ENCODE peak calls at places on chromosome 10, in four cellular contexts. S is GM12891, Z is K562, F is GM12878. V is an unnamed sample.

GRCh38 chr10:79310911-79311573 is 36.2 kb upstream of the PPIF start:
- DNase-seq in Z (peak; percentile 52), S (no peak), F (no peak), V (no peak)

GRCh38 chr10:6062101-6062771 is at the start of gene IL2RA:
- DNase-seq in Z (no peak), F (no peak), S (no peak), V (no peak)

GRCh38 chr10:47123889-47124288 is 176.1 kb upstream of the GDF10 start:
- DNase-seq in F (no peak), Z (no peak), S (no peak), V (no peak)

GRCh38 chr10:28494420-28494819 is 38.5 kb upstream of the WAC start:
- DNase-seq in Z (peak; percentile 62), S (no peak), F (no peak), V (no peak)

GRCh38 chr10:7471720-7472367 is 61.0 kb upstream of the SFMBT2 start:
- DNase-seq in S (peak; percentile 16), F (peak; percentile 98), Z (no peak), V (no peak)

GRCh38 chr10:130179640-130180039 is 43.4 kb downstream of the GLRX3 start:
- DNase-seq in S (no peak), F (no peak), Z (peak; percentile 21), V (peak; percentile 11)

GRCh38 chr10:110613341-110613995 is 30.7 kb upstream of the RBM20 start:
- DNase-seq in Z (no peak), S (no peak), F (peak; percentile 57), V (no peak)

GRCh38 chr10:89921422-89921821 is 220.0 kb downstream of the KIF20B start:
- DNase-seq in F (no peak), Z (no peak), S (no peak), V (no peak)

GRCh38 chr10:71040326-71040725 is 152.0 kb upstream of the PCBD1 start:
- DNase-seq in S (no peak), Z (no peak), F (no peak), V (no peak)

GRCh38 chr10:35643151-35643975 is 1.3 kb upstream of the FZD8 start:
- DNase-seq in F (no peak), Z (peak; percentile 55), S (peak; percentile 24), V (no peak)

GRCh38 chr10:110868981-110869380 is 2.7 kb upstream of the PDCD4 start:
- DNase-seq in Z (no peak), F (no peak), S (no peak), V (no peak)

GRCh38 chr10:61939575-61940301 is 38.2 kb downstream of the ARID5B start:
- DNase-seq in F (no peak), Z (no peak), S (no peak), V (no peak)

GRCh38 chr10:101142533-101143353 is 11.6 kb downstream of the TLX1 start:
- DNase-seq in Z (no peak), F (no peak), S (no peak), V (no peak)

GRCh38 chr10:101140084-101140949 is 9.2 kb downstream of the TLX1 start:
- DNase-seq in F (no peak), S (no peak), Z (no peak), V (no peak)

GRCh38 chr10:101143354-101143648 is 12.2 kb downstream of the TLX1 start:
- DNase-seq in Z (no peak), S (no peak), F (no peak), V (no peak)

GRCh38 chr10:101140950-101141621 is 10.0 kb downstream of the TLX1 start:
- DNase-seq in S (no peak), Z (no peak), F (no peak), V (no peak)

DNA sequence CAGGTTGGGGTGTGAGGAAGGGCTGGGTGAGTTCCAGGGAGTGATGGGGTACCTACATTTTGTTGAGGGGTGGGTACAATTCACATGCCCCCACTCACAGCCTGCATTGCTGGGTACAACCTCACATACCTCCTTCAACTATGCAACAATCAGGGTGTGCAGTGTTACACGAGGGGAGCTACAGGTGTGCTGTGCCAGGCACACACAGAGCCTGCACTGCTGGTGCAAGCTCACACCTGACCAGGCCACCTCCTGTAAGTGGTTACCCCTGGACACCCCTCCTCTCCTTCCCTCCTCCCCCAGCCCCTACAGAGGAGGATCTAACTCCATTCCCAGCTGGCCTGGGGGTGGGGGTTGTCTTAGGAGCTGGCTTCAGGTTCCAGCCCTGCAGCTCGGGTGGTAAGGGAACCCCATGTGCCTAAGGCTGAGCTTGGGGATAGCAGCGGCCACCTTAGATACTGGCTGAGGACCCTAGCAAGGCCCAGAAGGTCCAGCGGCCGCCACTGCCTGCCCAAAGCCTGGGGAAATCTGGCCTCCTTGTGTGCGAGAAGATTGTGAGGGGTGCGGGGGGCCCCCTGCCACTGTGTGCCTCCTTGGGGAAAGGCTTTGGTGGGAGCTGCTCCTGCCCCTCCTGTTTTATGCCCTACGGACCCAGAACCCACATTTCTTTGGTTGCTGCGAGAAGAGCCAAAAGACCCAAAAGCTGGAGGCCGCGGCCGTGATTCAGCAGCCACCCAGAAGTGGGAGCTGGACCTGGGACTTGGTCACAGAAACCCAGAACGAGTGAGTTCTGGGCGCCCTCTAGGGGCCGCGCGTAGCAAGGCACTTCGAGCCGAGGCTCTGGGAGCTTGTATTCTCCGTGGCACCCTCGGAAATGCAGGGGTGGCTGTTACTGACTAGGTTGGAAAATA is 10.8 kb downstream of the TLX1 start:
- DNase-seq in Z (peak; percentile 74), S (peak; percentile 86), F (peak; percentile 4), V (peak; percentile 79)
- TF ChIP-seq SPI1 in Z (no peak), S (no peak), F (no peak), V (no peak)

GRCh38 chr10:84158061-84158460 is 15.5 kb upstream of the GPR15LG start:
- DNase-seq in F (no peak), S (no peak), Z (no peak), V (no peak)

GRCh38 chr10:84155521-84155920 is 16.2 kb downstream of the GHITM start:
- DNase-seq in S (no peak), F (no peak), Z (no peak), V (no peak)

GRCh38 chr10:84156009-84156408 is 16.7 kb downstream of the GHITM start:
- DNase-seq in Z (no peak), F (no peak), S (no peak), V (no peak)

GRCh38 chr10:84158549-84158948 is 15.1 kb upstream of the GPR15LG start:
- DNase-seq in F (no peak), S (no peak), Z (no peak), V (peak; percentile 58)

GRCh38 chr10:84156768-84157167 is 16.8 kb upstream of the GPR15LG start:
- DNase-seq in F (no peak), Z (no peak), S (no peak), V (peak; percentile 93)
- TF ChIP-seq SPI1 in F (no peak), Z (no peak), S (no peak), V (peak; percentile 25)

DNA sequence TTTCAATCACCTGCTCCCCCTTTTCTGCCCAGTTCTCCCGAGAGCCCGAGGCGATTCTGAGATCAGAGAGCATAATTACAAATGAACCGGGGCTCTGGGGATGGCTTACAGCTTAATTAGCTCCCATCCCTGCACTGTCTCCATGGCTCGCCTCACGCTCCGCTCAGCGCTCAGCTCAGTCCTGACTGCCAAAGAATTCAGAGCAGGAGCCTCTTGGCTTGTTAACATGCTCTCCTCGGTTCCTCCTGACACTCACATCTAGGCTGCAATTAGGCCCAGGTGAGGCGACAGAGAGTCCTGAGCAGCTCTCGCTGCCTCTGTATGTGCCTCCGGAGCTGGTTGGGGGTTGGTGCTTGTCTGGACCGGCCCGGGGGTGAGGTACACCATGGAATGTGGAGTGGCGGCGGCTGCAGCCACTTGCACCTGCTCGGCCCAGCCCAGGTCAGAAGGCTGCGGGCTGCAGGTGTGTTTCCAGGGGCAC is 111.9 kb downstream of the WDR11 start:
- DNase-seq in F (no peak), S (no peak), Z (no peak), V (no peak)
- TF ChIP-seq SPI1 in F (no peak), S (no peak), Z (no peak), V (no peak)

GRCh38 chr10:60810437-60811182 is 32.3 kb downstream of the CDK1 start:
- DNase-seq in Z (no peak), S (no peak), F (no peak), V (no peak)
- TF ChIP-seq SPI1 in Z (no peak), S (no peak), F (no peak), V (no peak)

GRCh38 chr10:131676046-131676445 is 224.8 kb upstream of the PPP2R2D start:
- DNase-seq in S (no peak), Z (no peak), F (no peak), V (no peak)
- TF ChIP-seq SPI1 in S (no peak), Z (no peak), F (no peak), V (no peak)